ENCODE peak calls at places on chromosomes 6 and 20, in six cellular contexts. T is HFFc6, B is COR-L47, N is mucosa of descending colon, S is Ammon's horn, W is tibial artery. H is an unnamed sample.

GRCh38 chr6:34044945-34045595 is 100.8 kb downstream of the GRM4 start:
- DNase-seq in S (no peak), N (no peak), W (no peak), T (no peak), B (no peak), H (no peak)

GRCh38 chr6:82863771-82864170 is 201.9 kb downstream of the UBE3D start:
- DNase-seq in T (no peak), B (no peak), W (no peak), N (no peak), S (no peak), H (no peak)

GRCh38 chr6:44524491-44525227 is 137.2 kb downstream of the CDC5L start:
- DNase-seq in T (no peak), N (no peak), S (no peak), B (no peak), W (no peak), H (no peak)

GRCh38 chr20:1299522-1299921 is 29.4 kb downstream of the SDCBP2 start:
- DNase-seq in N (peak), W (peak), T (no peak), B (peak), S (no peak), H (peak)

GRCh38 chr6:163872335-163872734 is 457.8 kb downstream of the QKI start:
- DNase-seq in N (no peak), T (peak), S (no peak), B (no peak), W (no peak), H (no peak)

GRCh38 chr20:48841861-48842529 is 14.2 kb upstream of the PREX1 start:
- DNase-seq in B (no peak), T (peak), W (no peak), S (no peak), N (no peak), H (no peak)

GRCh38 chr6:107820571-107821261 is 3.4 kb downstream of the SCML4 start:
- DNase-seq in T (no peak), B (peak), S (peak), W (no peak), N (peak), H (no peak)

GRCh38 chr20:49668181-49668877 is 45.3 kb downstream of the B4GALT5 start:
- DNase-seq in S (peak), B (no peak), W (no peak), T (no peak), N (peak), H (no peak)

GRCh38 chr6:19803331-19804330 is 33.5 kb upstream of the ID4 start:
- DNase-seq in S (no peak), B (no peak), T (peak), W (no peak), N (no peak), H (no peak)

GRCh38 chr6:3943373-3943772 is 94.2 kb downstream of the FAM50B start:
- DNase-seq in N (no peak), W (no peak), B (no peak), T (no peak), S (no peak), H (no peak)

GRCh38 chr6:113364781-113365545 is 492.2 kb upstream of the MARCKS start:
- DNase-seq in S (no peak), W (no peak), T (peak), N (no peak), B (no peak), H (no peak)

GRCh38 chr20:37897008-37897548 is 5.8 kb upstream of the VSTM2L start:
- DNase-seq in N (no peak), S (no peak), B (peak), W (no peak), T (no peak), H (no peak)

GRCh38 chr6:170189236-170189635 is 101.6 kb downstream of the DLL1 start:
- DNase-seq in T (no peak), S (no peak), B (no peak), W (no peak), N (no peak), H (peak)

GRCh38 chr6:154555075-154555677 is 44.7 kb upstream of the CNKSR3 start:
- DNase-seq in W (no peak), T (peak), S (no peak), N (no peak), B (no peak), H (peak)

GRCh38 chr6:29702519-29703103 is 20.6 kb upstream of the HLA-F start:
- DNase-seq in B (peak), S (peak), N (peak), T (no peak), W (no peak), H (peak)

GRCh38 chr20:23874747-23875146 is 4.8 kb downstream of the CST5 start:
- DNase-seq in N (no peak), S (peak), B (no peak), W (no peak), T (no peak), H (no peak)

GRCh38 chr6:124002377-124003081 is 198.9 kb downstream of the NKAIN2 start:
- DNase-seq in T (no peak), N (no peak), S (peak), W (no peak), B (no peak), H (no peak)

GRCh38 chr6:166678426-166678825 is 51.4 kb upstream of the RPS6KA2 start:
- DNase-seq in W (no peak), S (no peak), T (peak), B (no peak), N (no peak), H (peak)

GRCh38 chr20:51423810-51424209 is 118.7 kb downstream of the NFATC2 start:
- DNase-seq in T (no peak), W (no peak), N (no peak), B (no peak), S (no peak), H (no peak)

GRCh38 chr6:118776607-118777549 is 117.1 kb upstream of the ASF1A start:
- DNase-seq in B (peak), W (no peak), S (peak), N (no peak), T (peak), H (peak)

GRCh38 chr6:140140891-140141290 is 766.4 kb upstream of the CITED2 start:
- DNase-seq in W (no peak), B (no peak), S (no peak), T (no peak), N (no peak), H (no peak)

GRCh38 chr6:142322066-142322465 is 20.3 kb downstream of the ADGRG6 start:
- DNase-seq in T (no peak), N (no peak), S (no peak), W (no peak), B (no peak), H (no peak)

GRCh38 chr20:15836634-15837033 is 736.6 kb downstream of the KIF16B start:
- DNase-seq in B (no peak), N (no peak), W (no peak), T (no peak), S (no peak), H (no peak)

GRCh38 chr6:170040906-170041305 is 250.0 kb downstream of the DLL1 start:
- DNase-seq in T (no peak), W (peak), S (no peak), N (no peak), B (no peak), H (no peak)

GRCh38 chr20:62902926-62903615 is 23.2 kb downstream of the DIDO1 start:
- DNase-seq in T (no peak), S (no peak), B (no peak), W (no peak), N (peak), H (no peak)

GRCh38 chr20:45508068-45508886 is 7.1 kb downstream of the SPINT3 start:
- DNase-seq in B (no peak), S (no peak), N (no peak), W (no peak), T (no peak), H (no peak)

GRCh38 chr20:4603724-4604123 is 118.0 kb upstream of the PRND start:
- DNase-seq in B (no peak), T (peak), N (no peak), W (no peak), S (no peak), H (no peak)

GRCh38 chr6:137259349-137259748 is 40.2 kb upstream of the IFNGR1 start:
- DNase-seq in W (no peak), T (no peak), N (no peak), S (no peak), B (no peak), H (no peak)

GRCh38 chr6:165232277-165232654 is 77.1 kb downstream of the C6orf118 start:
- DNase-seq in N (no peak), B (no peak), T (no peak), W (no peak), S (peak), H (no peak)

GRCh38 chr20:38723982-38724602 is at the start of gene SLC32A1:
- DNase-seq in S (no peak), T (no peak), B (peak), W (no peak), N (no peak), H (no peak)

GRCh38 chr6:88975369-88975768 is 12.0 kb upstream of the RNGTT start:
- DNase-seq in N (no peak), T (no peak), B (no peak), S (no peak), W (no peak), H (no peak)

GRCh38 chr6:40187654-40188053 is 253.4 kb upstream of the MOCS1 start:
- DNase-seq in B (no peak), S (no peak), T (no peak), W (no peak), N (no peak), H (no peak)

GRCh38 chr20:60187683-60188082 is 229.5 kb downstream of the CDH26 start:
- DNase-seq in T (no peak), N (no peak), B (no peak), W (no peak), S (no peak), H (no peak)

H was measured in colonic mucosa.